ENCODE peak calls at places on chromosomes 1 and 21, in four cellular contexts. One of them, this sample, is unnamed.

GRCh38 chr1:59139396-59139795 is 157.5 kb upstream of the FGGY start:
- DNase-seq in iris pigment epithelial cell: no peak
- DNase-seq in fibroblast of pulmonary artery: no peak
- DNase-seq in GOT3: no peak
- DNase-seq in this sample: no peak

GRCh38 chr1:9331558-9332346 is 39.1 kb downstream of the SPSB1 start:
- DNase-seq in GOT3: no peak
- DNase-seq in fibroblast of pulmonary artery: no peak
- DNase-seq in iris pigment epithelial cell: peak
- DNase-seq in this sample: no peak

GRCh38 chr1:192579319-192579738 is 3.8 kb downstream of the RGS1 start:
- DNase-seq in fibroblast of pulmonary artery: peak
- DNase-seq in iris pigment epithelial cell: peak
- DNase-seq in GOT3: no peak
- DNase-seq in this sample: no peak

GRCh38 chr21:29504751-29505321 is 206.1 kb downstream of the BACH1 start:
- DNase-seq in fibroblast of pulmonary artery: peak
- DNase-seq in GOT3: no peak
- DNase-seq in iris pigment epithelial cell: peak
- DNase-seq in this sample: no peak

GRCh38 chr1:65267291-65268087 is 41.9 kb upstream of the DNAJC6 start:
- DNase-seq in fibroblast of pulmonary artery: no peak
- DNase-seq in GOT3: no peak
- DNase-seq in iris pigment epithelial cell: no peak
- DNase-seq in this sample: no peak

GRCh38 chr1:3942416-3943122 is 42.5 kb upstream of the C1orf174 start:
- DNase-seq in GOT3: no peak
- DNase-seq in fibroblast of pulmonary artery: no peak
- DNase-seq in iris pigment epithelial cell: no peak
- DNase-seq in this sample: no peak

GRCh38 chr1:21334214-21335087 is 44.2 kb upstream of the ECE1 start:
- DNase-seq in fibroblast of pulmonary artery: peak
- DNase-seq in iris pigment epithelial cell: peak
- DNase-seq in GOT3: peak
- DNase-seq in this sample: peak

GRCh38 chr1:242569867-242570266 is 45.4 kb upstream of the PLD5 start:
- DNase-seq in GOT3: no peak
- DNase-seq in fibroblast of pulmonary artery: no peak
- DNase-seq in iris pigment epithelial cell: no peak
- DNase-seq in this sample: no peak

GRCh38 chr1:117615474-117615873 is 9.6 kb downstream of the TENT5C start:
- DNase-seq in iris pigment epithelial cell: no peak
- DNase-seq in GOT3: no peak
- DNase-seq in fibroblast of pulmonary artery: no peak
- DNase-seq in this sample: no peak

GRCh38 chr21:36145259-36145658 is 10.4 kb downstream of the CBR3 start:
- DNase-seq in iris pigment epithelial cell: no peak
- DNase-seq in fibroblast of pulmonary artery: no peak
- DNase-seq in GOT3: no peak
- DNase-seq in this sample: no peak

GRCh38 chr1:56456426-56457101 is 122.8 kb downstream of the PLPP3 start:
- DNase-seq in fibroblast of pulmonary artery: peak
- DNase-seq in iris pigment epithelial cell: peak
- DNase-seq in GOT3: no peak
- DNase-seq in this sample: no peak

GRCh38 chr1:80656011-80656627 is 1144.6 kb upstream of the ADGRL2 start:
- DNase-seq in fibroblast of pulmonary artery: peak
- DNase-seq in iris pigment epithelial cell: peak
- DNase-seq in GOT3: no peak
- DNase-seq in this sample: peak

GRCh38 chr21:46065215-46065992 is 32.5 kb upstream of the COL6A2 start:
- DNase-seq in fibroblast of pulmonary artery: peak
- DNase-seq in GOT3: no peak
- DNase-seq in iris pigment epithelial cell: peak
- DNase-seq in this sample: no peak

GRCh38 chr1:226108935-226109828 is 46.7 kb downstream of the H3-3A start:
- DNase-seq in GOT3: no peak
- DNase-seq in fibroblast of pulmonary artery: peak
- DNase-seq in iris pigment epithelial cell: peak
- DNase-seq in this sample: peak

GRCh38 chr1:117110774-117111173 is 10.8 kb downstream of the TRIM45 start:
- DNase-seq in GOT3: no peak
- DNase-seq in iris pigment epithelial cell: peak
- DNase-seq in fibroblast of pulmonary artery: no peak
- DNase-seq in this sample: peak

GRCh38 chr21:41526478-41527087 is 18.6 kb upstream of the TMPRSS2 start:
- DNase-seq in fibroblast of pulmonary artery: no peak
- DNase-seq in GOT3: no peak
- DNase-seq in iris pigment epithelial cell: no peak
- DNase-seq in this sample: no peak

GRCh38 chr1:6688757-6689156 is 12.9 kb downstream of the DNAJC11 start:
- DNase-seq in fibroblast of pulmonary artery: no peak
- DNase-seq in iris pigment epithelial cell: peak
- DNase-seq in GOT3: no peak
- DNase-seq in this sample: no peak

GRCh38 chr1:210031473-210031872 is 93.5 kb downstream of the SYT14 start:
- DNase-seq in fibroblast of pulmonary artery: no peak
- DNase-seq in GOT3: no peak
- DNase-seq in iris pigment epithelial cell: no peak
- DNase-seq in this sample: no peak

GRCh38 chr1:240522122-240522822 is 89.7 kb downstream of the GREM2 start:
- DNase-seq in iris pigment epithelial cell: no peak
- DNase-seq in fibroblast of pulmonary artery: no peak
- DNase-seq in GOT3: no peak
- DNase-seq in this sample: no peak

GRCh38 chr1:18749569-18749968 is 109.9 kb downstream of the TAS1R2 start:
- DNase-seq in fibroblast of pulmonary artery: no peak
- DNase-seq in GOT3: no peak
- DNase-seq in iris pigment epithelial cell: no peak
- DNase-seq in this sample: no peak

GRCh38 chr1:153697191-153697872 is 18.8 kb downstream of the NPR1 start:
- DNase-seq in fibroblast of pulmonary artery: peak
- DNase-seq in GOT3: no peak
- DNase-seq in iris pigment epithelial cell: no peak
- DNase-seq in this sample: no peak

GRCh38 chr1:87612966-87613365 is 284.3 kb downstream of the LMO4 start:
- DNase-seq in GOT3: no peak
- DNase-seq in fibroblast of pulmonary artery: no peak
- DNase-seq in iris pigment epithelial cell: no peak
- DNase-seq in this sample: no peak

GRCh38 chr1:223031690-223032601 is 111.1 kb downstream of the TLR5 start:
- DNase-seq in fibroblast of pulmonary artery: peak
- DNase-seq in iris pigment epithelial cell: no peak
- DNase-seq in GOT3: no peak
- DNase-seq in this sample: no peak

GRCh38 chr21:19832551-19832950 is 1165.7 kb upstream of the NCAM2 start:
- DNase-seq in GOT3: no peak
- DNase-seq in fibroblast of pulmonary artery: no peak
- DNase-seq in iris pigment epithelial cell: no peak
- DNase-seq in this sample: no peak

GRCh38 chr1:101820080-101820479 is 176.6 kb downstream of the OLFM3 start:
- DNase-seq in GOT3: no peak
- DNase-seq in iris pigment epithelial cell: peak
- DNase-seq in fibroblast of pulmonary artery: peak
- DNase-seq in this sample: peak

GRCh38 chr1:3831689-3832088 is 25.3 kb downstream of the CEP104 start:
- DNase-seq in iris pigment epithelial cell: peak
- DNase-seq in GOT3: no peak
- DNase-seq in fibroblast of pulmonary artery: no peak
- DNase-seq in this sample: no peak

GRCh38 chr1:6244401-6245054 is 549 bp downstream of the HES3 start:
- DNase-seq in GOT3: no peak
- DNase-seq in fibroblast of pulmonary artery: no peak
- DNase-seq in iris pigment epithelial cell: no peak
- DNase-seq in this sample: no peak

GRCh38 chr1:206074839-206075238 is 21.9 kb downstream of the RHEX start:
- DNase-seq in GOT3: no peak
- DNase-seq in fibroblast of pulmonary artery: no peak
- DNase-seq in iris pigment epithelial cell: no peak
- DNase-seq in this sample: no peak

GRCh38 chr1:32539584-32540571 is 651 bp downstream of the ZBTB8A start:
- DNase-seq in iris pigment epithelial cell: peak
- DNase-seq in fibroblast of pulmonary artery: peak
- DNase-seq in GOT3: no peak
- DNase-seq in this sample: peak

GRCh38 chr1:46522184-46522968 is 29.1 kb downstream of the KNCN start:
- DNase-seq in iris pigment epithelial cell: peak
- DNase-seq in GOT3: peak
- DNase-seq in fibroblast of pulmonary artery: peak
- DNase-seq in this sample: peak

GRCh38 chr21:27371688-27372331 is 404.9 kb upstream of the ADAMTS5 start:
- DNase-seq in fibroblast of pulmonary artery: peak
- DNase-seq in GOT3: no peak
- DNase-seq in iris pigment epithelial cell: peak
- DNase-seq in this sample: no peak

GRCh38 chr1:183986941-183987340 is 50.6 kb downstream of the COLGALT2 start:
- DNase-seq in fibroblast of pulmonary artery: no peak
- DNase-seq in iris pigment epithelial cell: no peak
- DNase-seq in GOT3: no peak
- DNase-seq in this sample: no peak

GRCh38 chr1:171595324-171595723 is 26.7 kb upstream of the MYOCOS start:
- DNase-seq in GOT3: no peak
- DNase-seq in iris pigment epithelial cell: peak
- DNase-seq in fibroblast of pulmonary artery: peak
- DNase-seq in this sample: no peak

This sample was measured in A673.